ENCODE peak calls at places on chromosomes 6 and 20, in seven cellular contexts. K is tibial artery, P is mesothelial cell of epicardium, E is neural crest cell, S is LNCaP clone FGC, A is RWPE1, N is GM13976. X is an unnamed sample.

GRCh38 chr20:55166063-55166462 is 690.7 kb downstream of the DOK5 start:
- DNase-seq in K (no peak), P (no peak), E (no peak), S (no peak), A (no peak), N (no peak), X (no peak)

GRCh38 chr6:136608991-136609390 is 58.8 kb upstream of the MAP7 start:
- DNase-seq in K (no peak), P (no peak), E (no peak), S (no peak), A (no peak), N (no peak), X (no peak)

GRCh38 chr6:118808794-118809668 is 84.9 kb upstream of the ASF1A start:
- DNase-seq in K (no peak), P (no peak), E (no peak), S (no peak), A (no peak), N (no peak), X (no peak)

GRCh38 chr6:100101656-100102055 is 107.6 kb upstream of the MCHR2 start:
- DNase-seq in K (no peak), P (no peak), E (no peak), S (no peak), A (no peak), N (no peak), X (no peak)

GRCh38 chr6:116221931-116222330 is 31.9 kb downstream of the TSPYL4 start:
- DNase-seq in K (no peak), P (no peak), E (no peak), S (no peak), A (no peak), N (no peak), X (no peak)

GRCh38 chr20:33673411-33674293 is 576 bp downstream of the NECAB3 start:
- DNase-seq in K (no peak), P (no peak), E (no peak), S (no peak), A (peak), N (no peak), X (no peak)

GRCh38 chr6:24494726-24495515 is at the start of gene ALDH5A1:
- DNase-seq in K (peak), P (peak), E (peak), S (no peak), A (peak), N (peak), X (peak)

GRCh38 chr20:23433628-23434027 is 5.9 kb upstream of the CSTL1 start:
- DNase-seq in K (no peak), P (no peak), E (no peak), S (no peak), A (no peak), N (no peak), X (no peak)

GRCh38 chr20:18224968-18225568 is 63.3 kb upstream of the ZNF133 start:
- DNase-seq in K (peak), P (no peak), E (peak), S (no peak), A (peak), N (no peak), X (no peak)

GRCh38 chr6:111517965-111518364 is 34.9 kb upstream of the REV3L start:
- DNase-seq in K (no peak), P (no peak), E (no peak), S (no peak), A (no peak), N (no peak), X (no peak)

GRCh38 chr20:58787211-58788067 is 63.3 kb downstream of the GNAS-AS1 start:
- DNase-seq in K (no peak), P (no peak), E (no peak), S (no peak), A (no peak), N (no peak), X (no peak)

GRCh38 chr6:52718535-52718934 is 44.7 kb downstream of the GSTA2 start:
- DNase-seq in K (no peak), P (no peak), E (no peak), S (no peak), A (no peak), N (no peak), X (no peak)

GRCh38 chr20:53608456-53609413 is 15.1 kb upstream of the ZNF217 start:
- DNase-seq in K (peak), P (peak), E (no peak), S (no peak), A (no peak), N (no peak), X (no peak)

GRCh38 chr20:57089701-57090144 is 176.7 kb downstream of the BMP7 start:
- DNase-seq in K (no peak), P (peak), E (peak), S (no peak), A (peak), N (peak), X (peak)

GRCh38 chr6:110878751-110879539 is 4.4 kb downstream of the AMD1 start:
- DNase-seq in K (no peak), P (no peak), E (peak), S (no peak), A (no peak), N (peak), X (peak)

GRCh38 chr6:149642829-149643580 is 5.5 kb downstream of the KATNA1 start:
- DNase-seq in K (no peak), P (no peak), E (no peak), S (no peak), A (no peak), N (no peak), X (no peak)

GRCh38 chr6:53027131-53027718 is 32.1 kb upstream of the GSTA4 start:
- DNase-seq in K (no peak), P (no peak), E (no peak), S (no peak), A (no peak), N (no peak), X (no peak)

GRCh38 chr6:105952762-105953700 is 133.1 kb upstream of the PRDM1 start:
- DNase-seq in K (no peak), P (no peak), E (no peak), S (no peak), A (no peak), N (no peak), X (no peak)

GRCh38 chr20:64185276-64185900 is 21.1 kb downstream of the MYT1 start:
- DNase-seq in K (no peak), P (no peak), E (no peak), S (no peak), A (no peak), N (no peak), X (no peak)

GRCh38 chr20:50413088-50413500 is 97.1 kb upstream of the PTPN1 start:
- DNase-seq in K (no peak), P (no peak), E (no peak), S (no peak), A (no peak), N (no peak), X (no peak)

GRCh38 chr6:170099387-170099786 is 191.5 kb downstream of the DLL1 start:
- DNase-seq in K (peak), P (no peak), E (no peak), S (no peak), A (no peak), N (no peak), X (no peak)

GRCh38 chr6:133092199-133092598 is 149.0 kb upstream of the EYA4 start:
- DNase-seq in K (no peak), P (no peak), E (no peak), S (no peak), A (no peak), N (no peak), X (no peak)

GRCh38 chr20:50691585-50692552 is 527 bp upstream of the RIPOR3 start:
- DNase-seq in K (peak), P (no peak), E (peak), S (no peak), A (no peak), N (no peak), X (no peak)

GRCh38 chr20:25081730-25082497 is at the start of gene VSX1:
- DNase-seq in K (no peak), P (peak), E (no peak), S (no peak), A (no peak), N (no peak), X (peak)

GRCh38 chr6:166935353-166935752 is 21.0 kb downstream of the RNASET2 start:
- DNase-seq in K (no peak), P (no peak), E (no peak), S (no peak), A (no peak), N (peak), X (no peak)

GRCh38 chr6:109443425-109443950 is 3.0 kb downstream of the SMPD2 start:
- DNase-seq in K (no peak), P (no peak), E (no peak), S (no peak), A (no peak), N (no peak), X (no peak)

GRCh38 chr20:37295001-37295400 is 5.5 kb downstream of the MANBAL start:
- DNase-seq in K (no peak), P (no peak), E (no peak), S (no peak), A (peak), N (no peak), X (no peak)

GRCh38 chr6:10745116-10745515 is 2.5 kb upstream of the TMEM14B start:
- DNase-seq in K (no peak), P (no peak), E (no peak), S (no peak), A (no peak), N (no peak), X (no peak)

GRCh38 chr20:38127011-38127621 is 38.0 kb downstream of the TGM2 start:
- DNase-seq in K (peak), P (no peak), E (no peak), S (no peak), A (peak), N (no peak), X (no peak)

GRCh38 chr6:105566503-105566902 is 163.6 kb upstream of the PREP start:
- DNase-seq in K (no peak), P (no peak), E (no peak), S (no peak), A (no peak), N (no peak), X (no peak)

GRCh38 chr20:39825950-39826349 is 863.1 kb downstream of the MAFB start:
- DNase-seq in K (no peak), P (no peak), E (no peak), S (no peak), A (no peak), N (peak), X (no peak)

GRCh38 chr20:7770578-7770977 is 169.7 kb downstream of the HAO1 start:
- DNase-seq in K (no peak), P (no peak), E (no peak), S (no peak), A (no peak), N (no peak), X (no peak)

DNA sequence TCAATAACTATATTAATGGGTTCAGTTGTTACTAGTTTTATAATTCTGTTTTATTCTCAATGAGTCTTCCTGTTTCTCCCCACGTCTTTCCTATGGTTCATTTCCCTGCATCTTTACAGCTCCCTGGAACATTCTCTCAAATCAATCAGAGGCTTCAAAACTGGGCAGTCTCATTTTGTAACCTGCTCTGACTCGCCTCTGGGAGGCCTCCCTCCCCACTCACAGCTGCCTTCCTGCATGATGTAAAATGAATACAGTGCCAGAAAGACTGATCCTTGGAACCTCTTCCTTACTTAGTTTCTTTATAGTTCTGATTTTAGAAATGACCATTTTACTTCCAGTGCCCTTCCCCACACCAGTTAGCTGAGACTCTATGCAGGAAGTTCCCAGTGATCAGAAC is 103.9 kb downstream of the ESR1 start:
- DNase-seq in K (no peak), P (no peak), E (no peak), S (no peak), A (no peak), N (no peak), X (no peak)
- TF ChIP-seq CTCF in K (no peak), P (no peak), E (no peak), S (no peak), A (peak), N (no peak), X (no peak)

DNA sequence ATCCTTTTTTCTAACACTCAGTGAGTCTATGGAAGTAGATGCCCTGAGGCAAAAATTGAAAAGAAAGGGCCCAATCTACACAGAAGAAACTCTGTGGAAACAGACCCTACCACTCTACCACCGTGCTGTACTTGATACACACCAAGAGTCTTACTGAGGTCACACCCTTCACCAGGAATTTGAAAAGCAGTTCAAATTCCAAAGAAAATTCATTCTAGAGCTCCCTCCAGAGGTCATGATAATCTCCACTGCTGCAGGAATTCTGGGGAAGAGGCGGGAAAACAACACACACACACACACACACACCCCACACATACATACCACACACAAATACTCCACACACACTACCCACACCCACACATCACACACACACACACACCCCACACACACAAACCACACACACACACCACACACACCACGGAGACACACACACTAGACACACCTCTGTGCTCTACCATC is 336.8 kb downstream of the HDGFL1 start:
- DNase-seq in K (no peak), P (no peak), E (no peak), S (no peak), A (peak), N (no peak), X (no peak)
- TF ChIP-seq CTCF in K (peak), P (no peak), E (peak), S (peak), A (peak), N (no peak), X (peak)

GRCh38 chr6:129498950-129499870 is 210.8 kb downstream of the ARHGAP18 start:
- DNase-seq in K (peak), P (no peak), E (no peak), S (no peak), A (peak), N (peak), X (no peak)

GRCh38 chr6:129502261-129502660 is 207.7 kb downstream of the ARHGAP18 start:
- DNase-seq in K (no peak), P (no peak), E (no peak), S (no peak), A (peak), N (no peak), X (no peak)

GRCh38 chr6:129501401-129502051 is 208.5 kb downstream of the ARHGAP18 start:
- DNase-seq in K (peak), P (no peak), E (no peak), S (peak), A (peak), N (no peak), X (peak)

GRCh38 chr6:129499871-129500219 is 210.1 kb downstream of the ARHGAP18 start:
- DNase-seq in K (no peak), P (no peak), E (no peak), S (no peak), A (no peak), N (no peak), X (no peak)

DNA sequence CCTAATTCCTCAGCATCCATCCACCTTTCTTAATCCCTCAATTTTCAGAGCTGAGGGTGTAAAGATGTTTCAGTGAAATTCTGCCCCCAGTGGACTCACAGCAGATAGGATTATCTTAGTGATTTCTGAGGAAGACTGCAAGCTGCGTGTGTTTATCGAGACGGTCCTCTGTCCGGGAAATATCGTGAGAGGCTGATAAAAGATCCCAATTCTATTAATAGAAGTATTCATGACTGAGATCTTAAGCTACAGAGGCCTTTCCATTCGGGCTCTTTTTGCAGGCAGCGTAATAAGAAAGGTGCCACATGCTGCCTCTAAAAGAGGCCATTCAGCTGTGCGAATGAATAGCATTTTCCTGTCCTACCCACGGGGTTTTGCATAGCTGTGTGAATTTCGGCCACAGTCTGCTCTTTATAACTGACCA is 209.0 kb downstream of the ARHGAP18 start:
- DNase-seq in K (no peak), P (no peak), E (peak), S (no peak), A (peak), N (no peak), X (no peak)
- TF ChIP-seq CTCF in K (no peak), P (peak), E (peak), S (peak), A (peak), N (peak), X (peak)

GRCh38 chr20:60993647-60994046 is 258.4 kb upstream of the CDH4 start:
- DNase-seq in K (no peak), P (no peak), E (peak), S (no peak), A (no peak), N (no peak), X (peak)
- TF ChIP-seq CTCF in K (no peak), P (no peak), E (peak), S (peak), A (no peak), N (no peak), X (no peak)

DNA sequence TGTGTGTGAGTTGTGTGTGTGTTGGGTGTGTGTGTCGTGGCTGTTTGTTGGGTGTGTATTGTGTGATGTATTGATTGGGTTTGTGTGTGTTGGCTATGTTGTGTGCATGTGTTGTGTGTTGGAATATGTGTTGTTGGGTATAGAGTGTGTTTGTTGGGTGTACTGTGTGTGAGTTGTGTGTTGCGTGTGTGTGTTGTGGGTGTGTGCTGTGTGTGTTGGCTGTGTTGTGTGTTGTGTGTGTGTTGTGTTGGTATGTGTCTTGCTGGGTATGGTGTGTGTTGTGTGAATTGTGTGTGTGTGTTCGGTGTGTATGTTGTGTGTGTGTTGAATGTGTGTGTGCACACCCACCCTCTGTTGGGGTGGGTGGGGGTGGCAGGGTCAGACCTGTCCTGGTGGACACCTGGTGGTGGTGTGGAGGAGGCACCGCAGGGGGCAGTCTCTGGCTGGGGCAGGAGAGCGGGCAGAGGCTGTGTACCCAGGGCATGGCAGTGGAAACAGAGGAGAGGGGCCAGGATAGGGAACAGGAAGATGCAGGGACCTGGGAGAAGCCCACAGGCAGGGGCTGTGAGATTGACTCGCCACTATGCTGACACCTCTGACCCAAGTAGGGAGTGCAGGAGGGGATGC is 25.5 kb upstream of the PXDC1 start:
- DNase-seq in K (no peak), P (no peak), E (no peak), S (no peak), A (peak), N (peak), X (no peak)
- TF ChIP-seq CTCF in K (no peak), P (no peak), E (peak), S (no peak), A (no peak), N (no peak), X (no peak)

DNA sequence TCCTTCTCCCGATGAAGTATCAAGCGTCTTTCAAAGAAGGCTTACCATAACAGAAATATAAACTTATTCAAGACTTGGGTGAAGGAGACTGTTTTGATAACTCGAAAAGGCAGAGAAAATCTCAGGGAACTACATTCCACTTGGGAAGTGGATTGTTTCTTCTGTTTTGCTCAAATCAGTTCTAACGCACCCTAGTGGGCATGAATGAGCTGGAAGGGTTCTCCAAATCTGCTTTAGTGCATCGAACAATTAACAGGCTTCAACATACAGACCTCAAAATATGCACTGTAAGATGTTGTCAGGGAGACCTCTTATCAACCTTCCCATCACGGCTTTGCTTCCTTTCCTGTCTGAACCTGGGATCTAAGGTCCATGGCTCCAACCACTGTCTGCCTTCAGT is 392.5 kb downstream of the CD83 start:
- DNase-seq in K (no peak), P (no peak), E (no peak), S (no peak), A (no peak), N (no peak), X (no peak)
- TF ChIP-seq CTCF in K (no peak), P (no peak), E (no peak), S (no peak), A (no peak), N (no peak), X (no peak)

GRCh38 chr6:147624946-147625515 is 116.5 kb downstream of the SAMD5 start:
- DNase-seq in K (no peak), P (no peak), E (no peak), S (no peak), A (no peak), N (no peak), X (no peak)
- TF ChIP-seq CTCF in K (no peak), P (no peak), E (no peak), S (no peak), A (no peak), N (no peak), X (no peak)

X was measured in glutamatergic neuron.